ENCODE peak calls at places on chromosomes 13 and 19, in seven cellular contexts. L is choroid plexus epithelial cell, J is ovary, D is NB4, B is PC-9, H is bronchial epithelial cell, K is thyroid gland. W is an unnamed sample.

GRCh38 chr19:16628984-16629691 is 1.1 kb upstream of the MED26 start:
- DNase-seq in D (no peak), H (no peak), L (peak), K (peak), B (no peak), J (peak), W (no peak)

GRCh38 chr13:36362251-36362650 is 16.1 kb upstream of the SPART start:
- DNase-seq in B (peak), H (peak), J (no peak), L (peak), K (no peak), D (peak), W (no peak)

GRCh38 chr13:52158629-52159158 is 703 bp downstream of the NEK3 start:
- DNase-seq in J (peak), D (peak), K (peak), B (no peak), L (peak), H (peak), W (no peak)

GRCh38 chr13:71587778-71588177 is 279.2 kb downstream of the DACH1 start:
- DNase-seq in H (no peak), J (no peak), K (no peak), B (no peak), L (no peak), D (no peak), W (no peak)

GRCh38 chr13:48125794-48126228 is 30.9 kb upstream of the MED4 start:
- DNase-seq in K (peak), H (no peak), D (no peak), B (no peak), L (peak), J (peak), W (no peak)

GRCh38 chr19:30180691-30181090 is 191.5 kb upstream of the ZNF536 start:
- DNase-seq in D (no peak), L (no peak), K (no peak), H (no peak), B (no peak), J (no peak), W (no peak)

GRCh38 chr19:342801-343421 is 1.7 kb downstream of the MIER2 start:
- DNase-seq in J (peak), L (peak), K (peak), B (peak), H (peak), D (peak), W (no peak)

GRCh38 chr19:17026041-17026658 is 460 bp downstream of the CPAMD8 start:
- DNase-seq in B (peak), J (no peak), K (no peak), D (peak), L (peak), H (no peak), W (no peak)

GRCh38 chr13:44694842-44695241 is 118.7 kb upstream of the TSC22D1 start:
- DNase-seq in B (no peak), D (no peak), K (no peak), J (no peak), H (no peak), L (no peak), W (no peak)

GRCh38 chr13:112140366-112140765 is 73.4 kb downstream of the SOX1 start:
- DNase-seq in D (no peak), K (no peak), J (no peak), L (no peak), H (no peak), B (peak), W (no peak)

GRCh38 chr13:110533771-110534670 is 27.5 kb downstream of the RAB20 start:
- DNase-seq in K (no peak), L (no peak), D (no peak), B (no peak), J (no peak), H (no peak), W (no peak)

GRCh38 chr19:4597278-4597974 is 37.9 kb upstream of the SEMA6B start:
- DNase-seq in H (no peak), D (no peak), J (no peak), K (no peak), L (no peak), B (no peak), W (no peak)

GRCh38 chr19:51473009-51473707 is 5.2 kb upstream of the CEACAM18 start:
- DNase-seq in J (peak), L (peak), D (peak), B (no peak), H (peak), K (peak), W (peak)

GRCh38 chr19:54576411-54576976 is 2.9 kb downstream of the LILRA2 start:
- DNase-seq in D (no peak), H (no peak), J (no peak), B (no peak), K (no peak), L (no peak), W (no peak)

GRCh38 chr19:3494051-3494450 is 6.4 kb downstream of the DOHH start:
- DNase-seq in K (no peak), H (no peak), L (peak), D (no peak), J (no peak), B (no peak), W (no peak)

GRCh38 chr13:110551284-110551683 is 10.2 kb downstream of the RAB20 start:
- DNase-seq in L (no peak), J (no peak), B (no peak), D (no peak), H (no peak), K (no peak), W (no peak)

GRCh38 chr13:113816925-113817859 is 46.7 kb downstream of the GAS6 start:
- DNase-seq in D (peak), H (peak), K (peak), J (peak), B (peak), L (peak), W (peak)

GRCh38 chr19:42409477-42409876 is 17.7 kb downstream of the LIPE start:
- DNase-seq in L (no peak), J (no peak), K (no peak), B (peak), H (no peak), D (no peak), W (no peak)

GRCh38 chr19:55044771-55045716 is 7.0 kb upstream of the GP6 start:
- DNase-seq in K (no peak), H (no peak), L (no peak), J (no peak), D (no peak), B (no peak), W (no peak)

GRCh38 chr13:37791699-37792098 is 77.9 kb downstream of the TRPC4 start:
- DNase-seq in B (no peak), K (no peak), L (no peak), H (no peak), J (no peak), D (no peak), W (no peak)

GRCh38 chr19:46192990-46193650 is 36.4 kb upstream of the IGFL1 start:
- DNase-seq in B (peak), L (peak), D (peak), H (peak), K (no peak), J (no peak), W (no peak)

GRCh38 chr13:20993661-20994440 is 67.5 kb downstream of the LATS2 start:
- DNase-seq in L (peak), D (peak), H (peak), B (no peak), J (no peak), K (no peak), W (no peak)

GRCh38 chr13:49419292-49419691 is 24.6 kb downstream of the CAB39L start:
- DNase-seq in B (no peak), L (peak), J (peak), D (no peak), H (no peak), K (no peak), W (no peak)

GRCh38 chr19:23052349-23052748 is 49.4 kb upstream of the ZNF728 start:
- DNase-seq in D (no peak), H (no peak), K (no peak), B (no peak), J (no peak), L (no peak), W (no peak)

GRCh38 chr19:13621413-13621812 is 115.1 kb upstream of the CACNA1A start:
- DNase-seq in B (peak), L (peak), H (peak), J (no peak), D (peak), K (no peak), W (no peak)

GRCh38 chr19:11338164-11338563 is 1.3 kb downstream of the RAB3D start:
- DNase-seq in J (no peak), B (no peak), K (no peak), L (no peak), H (no peak), D (no peak), W (no peak)

GRCh38 chr13:71368301-71368700 is 498.7 kb downstream of the DACH1 start:
- DNase-seq in D (no peak), H (no peak), J (no peak), L (no peak), K (no peak), B (no peak), W (no peak)

GRCh38 chr13:24263652-24264051 is 45.7 kb upstream of the C1QTNF9 start:
- DNase-seq in L (peak), B (no peak), J (peak), D (no peak), K (no peak), H (no peak), W (no peak)

GRCh38 chr19:52535831-52536800 is 8.6 kb downstream of the ZNF808 start:
- DNase-seq in J (peak), D (peak), B (no peak), L (peak), K (peak), H (peak), W (no peak)

GRCh38 chr19:15629003-15629880 is 11.5 kb upstream of the CYP4F3 start:
- DNase-seq in K (peak), L (peak), H (peak), D (peak), B (peak), J (peak), W (peak)

GRCh38 chr19:1357695-1358094 is 26.0 kb upstream of the NDUFS7 start:
- DNase-seq in J (no peak), D (no peak), L (no peak), K (no peak), H (no peak), B (no peak), W (no peak)

GRCh38 chr19:44848036-44848804 is 2.1 kb downstream of the NECTIN2 start:
- DNase-seq in K (no peak), H (peak), B (no peak), L (peak), D (no peak), J (peak), W (no peak)

GRCh38 chr19:17470204-17470841 is at the start of gene SLC27A1:
- DNase-seq in B (peak), L (peak), D (peak), K (peak), H (peak), J (peak), W (peak)

GRCh38 chr13:95155504-95155903 is 145.7 kb downstream of the ABCC4 start:
- DNase-seq in B (no peak), H (no peak), L (no peak), D (no peak), J (no peak), K (no peak), W (peak)

GRCh38 chr19:16449330-16449961 is 22.3 kb downstream of the EPS15L1 start:
- DNase-seq in K (no peak), B (no peak), J (no peak), H (no peak), D (peak), L (peak), W (no peak)

GRCh38 chr19:52691737-52692136 is 43.1 kb downstream of the ZNF611 start:
- DNase-seq in B (no peak), H (no peak), K (no peak), L (no peak), J (no peak), D (no peak), W (no peak)

GRCh38 chr13:42041684-42042035 is 6.8 kb upstream of the DGKH start:
- DNase-seq in L (peak), D (peak), J (peak), H (peak), B (peak), K (peak), W (no peak)

GRCh38 chr19:49145485-49146407 is 9.4 kb downstream of the HRC start:
- DNase-seq in B (no peak), D (peak), K (peak), H (no peak), L (peak), J (peak), W (no peak)
- H3K4me3 ChIP-seq in B (no peak), D (no peak), K (no peak), H (no peak), L (peak), J (no peak), W (no peak)

GRCh38 chr13:43143591-43143990 is 120.2 kb downstream of the DNAJC15 start:
- DNase-seq in H (no peak), D (no peak), B (peak), K (no peak), L (no peak), J (no peak), W (no peak)
- TF ChIP-seq CTCF in H (no peak), D (no peak), B (no peak), K (no peak), L (no peak), J (no peak), W (no peak)

GRCh38 chr13:26475176-26476110 is 82.0 kb upstream of the WASF3 start:
- DNase-seq in B (no peak), L (no peak), D (no peak), J (no peak), K (peak), H (no peak), W (no peak)
- H3K4me3 ChIP-seq in B (no peak), L (peak), D (no peak), J (no peak), K (no peak), H (no peak), W (no peak)

DNA sequence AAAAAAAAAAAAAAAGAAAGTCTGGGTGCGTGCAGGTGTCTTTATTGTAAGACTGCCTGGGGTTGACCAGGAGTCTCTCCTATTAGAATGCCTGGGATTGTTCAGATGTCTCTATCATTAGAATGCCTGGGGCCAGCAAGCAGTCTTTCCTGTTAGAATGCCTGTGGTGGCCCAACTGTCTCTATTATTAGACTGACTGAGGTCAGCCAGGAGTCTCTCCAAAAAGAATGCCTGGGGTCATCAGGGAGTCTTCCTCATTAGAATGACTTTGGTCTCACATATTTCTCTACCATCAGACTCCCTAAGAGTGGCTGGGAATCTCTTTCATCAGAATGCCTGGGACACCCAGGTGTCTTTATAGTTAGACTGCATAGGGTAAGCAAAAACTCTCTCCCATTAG is 1577.5 kb downstream of the UQCRFS1 start:
- DNase-seq in H (no peak), L (no peak), B (peak), K (no peak), D (no peak), J (no peak), W (no peak)
- TF ChIP-seq CTCF in H (no peak), L (no peak), B (no peak), K (no peak), D (no peak), J (no peak), W (no peak)

GRCh38 chr19:56507446-56508281 is at the start of gene ZNF471:
- DNase-seq in J (peak), B (peak), H (peak), K (peak), L (peak), D (peak), W (peak)
- H3K4me3 ChIP-seq in J (peak), B (peak), H (peak), K (peak), L (peak), D (peak), W (peak)

GRCh38 chr19:6813659-6814058 is 41.2 kb downstream of the VAV1 start:
- DNase-seq in K (no peak), J (no peak), H (no peak), D (no peak), B (no peak), L (no peak), W (no peak)
- TF ChIP-seq CTCF in K (no peak), J (no peak), H (no peak), D (no peak), B (no peak), L (no peak), W (no peak)

GRCh38 chr13:93411281-93411680 is 184.7 kb downstream of the GPC6 start:
- DNase-seq in L (no peak), D (no peak), J (no peak), H (no peak), B (no peak), K (no peak), W (no peak)
- H3K4me3 ChIP-seq in L (no peak), D (no peak), J (no peak), H (no peak), B (no peak), K (no peak), W (no peak)